ENCODE peak calls at places on chromosome 15, in four cellular contexts. S is stimulated activated naive CD4-positive, alpha-beta T cell; C is substantia nigra; X is fibroblast of pulmonary artery. I is an unnamed sample.

GRCh38 chr15:48559270-48559669 is 86.2 kb downstream of the FBN1 start:
- DNase-seq in X (peak; percentile 82), C (no peak), S (no peak), I (no peak)

GRCh38 chr15:88982304-88982945 is 69.2 kb upstream of the MFGE8 start:
- DNase-seq in C (no peak), S (no peak), X (peak; percentile 93), I (no peak)

GRCh38 chr15:80452166-80452565 is 48.0 kb downstream of the ARNT2 start:
- DNase-seq in X (no peak), C (no peak), S (no peak), I (no peak)

GRCh38 chr15:49881866-49882265 is 237.2 kb downstream of the ATP8B4 start:
- DNase-seq in X (no peak), C (no peak), S (no peak), I (no peak)

GRCh38 chr15:36814085-36814484 is 234.7 kb downstream of the CDIN1 start:
- DNase-seq in X (no peak), C (no peak), S (no peak), I (no peak)

GRCh38 chr15:86162172-86162591 is 82.5 kb downstream of the AGBL1 start:
- DNase-seq in C (no peak), X (no peak), S (no peak), I (no peak)

GRCh38 chr15:76059320-76060097 is at the start of gene TMEM266:
- DNase-seq in S (no peak), C (no peak), X (no peak), I (peak; percentile 32)

GRCh38 chr15:44710236-44711088 is 661 bp downstream of the PATL2 start:
- DNase-seq in X (peak; percentile 41), S (peak; percentile 79), C (no peak), I (no peak)

GRCh38 chr15:77013786-77014136 is 18.8 kb downstream of the PSTPIP1 start:
- DNase-seq in S (peak; percentile 26), C (no peak), X (no peak), I (peak; percentile 45)

GRCh38 chr15:26889298-26889898 is 22.5 kb downstream of the GABRA5 start:
- DNase-seq in C (peak; percentile 16), S (peak; percentile 35), X (peak; percentile 85), I (peak; percentile 15)

GRCh38 chr15:31241888-31242287 is 84.7 kb upstream of the KLF13 start:
- DNase-seq in C (no peak), X (no peak), S (no peak), I (no peak)

GRCh38 chr15:40247406-40247971 is 8.6 kb downstream of the PAK6 start:
- DNase-seq in S (no peak), C (no peak), X (no peak), I (no peak)

GRCh38 chr15:63815796-63816533 is 17.8 kb downstream of the HERC1 start:
- DNase-seq in S (no peak), C (no peak), X (peak; percentile 44), I (no peak)

GRCh38 chr15:85865070-85865684 is 70.5 kb upstream of the KLHL25 start:
- DNase-seq in X (peak; percentile 65), S (no peak), C (peak; percentile 4), I (no peak)

GRCh38 chr15:74383695-74384565 is 16.5 kb upstream of the CYP11A1 start:
- DNase-seq in X (no peak), S (no peak), C (no peak), I (no peak)

GRCh38 chr15:31328425-31328998 is 1.9 kb downstream of the KLF13 start:
- DNase-seq in S (peak; percentile 84), C (no peak), X (peak; percentile 29), I (peak; percentile 75)

GRCh38 chr15:69997701-69998273 is 99.9 kb downstream of the TLE3 start:
- DNase-seq in X (peak; percentile 43), C (no peak), S (no peak), I (no peak)

GRCh38 chr15:49044761-49045571 is 1.3 kb downstream of the SECISBP2L start:
- DNase-seq in S (no peak), C (no peak), X (no peak), I (no peak)

GRCh38 chr15:47824185-47824584 is 106.9 kb downstream of the SEMA6D start:
- DNase-seq in C (no peak), X (no peak), S (no peak), I (no peak)

GRCh38 chr15:78811825-78812183 is 540 bp upstream of the ADAMTS7 start:
- DNase-seq in C (no peak), X (peak; percentile 12), S (no peak), I (peak; percentile 7)

GRCh38 chr15:70426065-70426821 is 328.5 kb upstream of the TLE3 start:
- DNase-seq in C (no peak), X (no peak), S (no peak), I (no peak)

GRCh38 chr15:48963524-48964113 is at the start of gene SHC4:
- DNase-seq in C (peak; percentile 51), X (peak; percentile 88), S (peak; percentile 17), I (peak; percentile 28)

GRCh38 chr15:34609658-34610057 is 26.2 kb upstream of the GOLGA8B start:
- DNase-seq in C (no peak), S (peak; percentile 6), X (no peak), I (no peak)

GRCh38 chr15:32659340-32659831 is 17.9 kb downstream of the SCG5 start:
- DNase-seq in S (no peak), X (no peak), C (no peak), I (no peak)

GRCh38 chr15:56929389-56929788 is 10.9 kb downstream of the TCF12 start:
- DNase-seq in X (peak; percentile 29), S (no peak), C (no peak), I (no peak)

GRCh38 chr15:90890839-90891238 is 6.5 kb downstream of the FES start:
- DNase-seq in X (no peak), S (no peak), C (no peak), I (no peak)

GRCh38 chr15:54840999-54841398 is 355.7 kb downstream of the RSL24D1 start:
- DNase-seq in X (no peak), C (no peak), S (no peak), I (no peak)

I was measured in naive thymus-derived CD4-positive, alpha-beta T cell.